ENCODE peak calls at places on chromosomes 1 and 21, in four cellular contexts. One of them, this sample, is unnamed.

GRCh38 chr1:56688522-56689026 is 43.5 kb downstream of the PRKAA2 start:
- DNase-seq in K562: no peak
- DNase-seq in HCT116: peak; percentile 96
- DNase-seq in Panc1: peak; percentile 98
- DNase-seq in this sample: peak; percentile 96

GRCh38 chr1:49842596-49842995 is 181.2 kb downstream of the AGBL4 start:
- DNase-seq in K562: no peak
- DNase-seq in HCT116: no peak
- DNase-seq in Panc1: no peak
- DNase-seq in this sample: no peak

GRCh38 chr1:26538480-26539412 is 9.2 kb downstream of the RPS6KA1 start:
- DNase-seq in HCT116: peak; percentile 41
- DNase-seq in Panc1: peak; percentile 28
- DNase-seq in K562: peak; percentile 79
- DNase-seq in this sample: peak; percentile 41

GRCh38 chr1:30606166-30606565 is 117.2 kb downstream of the MATN1 start:
- DNase-seq in K562: no peak
- DNase-seq in HCT116: no peak
- DNase-seq in Panc1: no peak
- DNase-seq in this sample: no peak

GRCh38 chr1:180927841-180928240 is 15.1 kb downstream of the KIAA1614 start:
- DNase-seq in K562: no peak
- DNase-seq in HCT116: no peak
- DNase-seq in Panc1: no peak
- DNase-seq in this sample: no peak

GRCh38 chr1:183931646-183932271 is 105.8 kb downstream of the COLGALT2 start:
- DNase-seq in Panc1: no peak
- DNase-seq in K562: no peak
- DNase-seq in HCT116: no peak
- DNase-seq in this sample: no peak

GRCh38 chr1:155070721-155071556 is 7.4 kb downstream of the EFNA4 start:
- DNase-seq in K562: peak; percentile 87
- DNase-seq in Panc1: no peak
- DNase-seq in HCT116: no peak
- DNase-seq in this sample: peak; percentile 72

GRCh38 chr1:112744019-112744578 is 29.0 kb upstream of the PPM1J start:
- DNase-seq in K562: no peak
- DNase-seq in HCT116: no peak
- DNase-seq in Panc1: no peak
- DNase-seq in this sample: no peak

GRCh38 chr1:156704930-156705320 is 458 bp downstream of the CRABP2 start:
- DNase-seq in HCT116: no peak
- DNase-seq in K562: no peak
- DNase-seq in Panc1: no peak
- DNase-seq in this sample: no peak

GRCh38 chr1:234970371-234970730 is 158.3 kb downstream of the TOMM20 start:
- DNase-seq in Panc1: no peak
- DNase-seq in HCT116: no peak
- DNase-seq in K562: no peak
- DNase-seq in this sample: no peak

GRCh38 chr1:19010995-19011696 is 54.7 kb upstream of the IFFO2 start:
- DNase-seq in HCT116: peak; percentile 94
- DNase-seq in Panc1: peak; percentile 96
- DNase-seq in K562: no peak
- DNase-seq in this sample: peak; percentile 95

GRCh38 chr1:27862671-27863551 is 9.4 kb upstream of the THEMIS2 start:
- DNase-seq in K562: no peak
- DNase-seq in Panc1: peak; percentile 66
- DNase-seq in HCT116: no peak
- DNase-seq in this sample: no peak

GRCh38 chr1:218347316-218347712 is 2.2 kb downstream of the TGFB2 start:
- DNase-seq in K562: no peak
- DNase-seq in Panc1: no peak
- DNase-seq in HCT116: no peak
- DNase-seq in this sample: no peak

GRCh38 chr21:14687277-14687642 is 141.1 kb upstream of the SAMSN1 start:
- DNase-seq in HCT116: no peak
- DNase-seq in K562: no peak
- DNase-seq in Panc1: no peak
- DNase-seq in this sample: no peak

GRCh38 chr1:150579110-150579954 is at the start of gene MCL1:
- DNase-seq in HCT116: peak; percentile 85
- DNase-seq in K562: peak; percentile 90
- DNase-seq in Panc1: no peak
- DNase-seq in this sample: peak; percentile 93
- TF ChIP-seq REST in HCT116: no peak
- TF ChIP-seq REST in K562: peak; percentile 65
- TF ChIP-seq REST in Panc1: peak; percentile 26
- TF ChIP-seq REST in this sample: peak; percentile 77

DNA sequence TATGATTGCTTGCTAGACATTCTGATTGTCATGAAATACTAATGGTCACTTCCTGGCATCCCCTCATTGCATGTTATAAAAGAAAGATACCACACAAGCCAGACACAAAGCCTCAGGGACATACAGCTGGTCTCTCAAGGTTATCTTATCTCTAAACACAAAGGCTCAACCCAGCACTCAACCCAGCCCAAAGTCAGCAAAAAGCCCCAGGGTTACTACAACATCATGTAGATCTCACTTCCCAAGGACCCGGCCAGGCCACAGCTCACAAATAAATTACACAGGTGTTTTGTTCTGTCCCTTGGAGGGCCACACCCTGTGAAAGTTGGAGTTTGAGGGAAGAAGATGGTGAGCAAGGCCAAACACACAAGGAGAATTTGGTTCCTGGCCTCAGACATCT is 109.7 kb upstream of the BARHL2 start:
- DNase-seq in HCT116: no peak
- DNase-seq in K562: peak; percentile 58
- DNase-seq in Panc1: no peak
- DNase-seq in this sample: no peak
- TF ChIP-seq TCF7L2 in HCT116: no peak
- TF ChIP-seq TCF7L2 in K562: no peak
- TF ChIP-seq TCF7L2 in Panc1: no peak
- TF ChIP-seq TCF7L2 in this sample: no peak

GRCh38 chr1:225777583-225778411 is at the start of gene SRP9:
- DNase-seq in K562: peak; percentile 100
- DNase-seq in HCT116: peak; percentile 97
- DNase-seq in Panc1: peak; percentile 96
- DNase-seq in this sample: peak; percentile 97
- TF ChIP-seq REST in K562: no peak
- TF ChIP-seq REST in HCT116: no peak
- TF ChIP-seq REST in Panc1: no peak
- TF ChIP-seq REST in this sample: no peak

GRCh38 chr1:170836146-170836545 is 99.2 kb upstream of the MROH9 start:
- DNase-seq in K562: no peak
- DNase-seq in HCT116: no peak
- DNase-seq in Panc1: no peak
- DNase-seq in this sample: no peak
- TF ChIP-seq TCF7L2 in K562: no peak
- TF ChIP-seq TCF7L2 in HCT116: no peak
- TF ChIP-seq TCF7L2 in Panc1: no peak
- TF ChIP-seq TCF7L2 in this sample: no peak

GRCh38 chr1:44660176-44660575 is 14.1 kb downstream of the TMEM53 start:
- DNase-seq in Panc1: no peak
- DNase-seq in HCT116: no peak
- DNase-seq in K562: no peak
- DNase-seq in this sample: no peak
- TF ChIP-seq REST in Panc1: no peak
- TF ChIP-seq REST in HCT116: no peak
- TF ChIP-seq REST in K562: no peak
- TF ChIP-seq REST in this sample: no peak

DNA sequence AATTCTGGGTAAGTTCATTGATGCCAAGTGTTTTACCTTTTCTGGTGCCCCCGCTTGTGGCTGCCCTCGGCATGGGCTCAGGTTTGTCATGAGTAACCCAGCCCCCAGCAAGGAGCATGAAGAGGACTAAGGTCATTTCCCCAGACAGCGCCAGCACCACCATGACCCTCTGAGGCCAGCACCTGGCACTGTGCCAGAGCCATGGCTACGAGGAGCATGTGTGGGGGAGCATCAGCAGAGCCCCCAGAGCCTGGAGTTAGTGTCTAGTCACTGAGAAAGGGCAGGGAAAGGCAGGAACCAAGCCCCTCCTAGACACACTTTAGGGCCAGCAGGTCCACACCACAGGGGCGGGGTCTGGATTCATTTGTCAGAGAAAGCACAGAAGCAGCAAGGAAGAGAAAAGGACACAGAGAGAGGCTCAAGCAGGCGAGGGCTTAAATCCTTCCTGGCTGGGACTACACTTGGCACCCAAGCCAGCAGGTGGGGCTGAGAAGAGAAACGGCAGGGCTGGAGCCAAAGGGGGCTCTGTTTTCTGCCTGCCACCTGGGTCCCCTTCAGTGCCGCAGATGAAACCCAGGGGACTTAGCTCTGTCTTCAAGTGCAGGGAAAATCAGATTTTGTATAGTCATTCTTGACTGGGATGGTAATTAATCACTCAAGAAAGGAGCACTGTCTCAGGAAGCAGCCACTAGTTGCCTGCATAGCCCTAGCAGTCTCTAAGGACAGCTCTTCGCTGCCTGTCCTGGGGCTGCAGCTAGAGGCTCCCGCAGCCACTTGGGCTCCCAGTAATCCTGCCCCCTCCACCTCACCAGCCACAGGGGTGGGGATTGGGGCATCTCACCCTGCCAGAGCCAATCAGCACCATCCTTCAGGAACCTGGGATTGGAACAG is 79.6 kb upstream of the ZC3H12A start:
- DNase-seq in K562: no peak
- DNase-seq in Panc1: no peak
- DNase-seq in HCT116: peak; percentile 60
- DNase-seq in this sample: no peak
- TF ChIP-seq TCF7L2 in K562: no peak
- TF ChIP-seq TCF7L2 in Panc1: no peak
- TF ChIP-seq TCF7L2 in HCT116: no peak
- TF ChIP-seq TCF7L2 in this sample: no peak

This sample was measured in HepG2.